ENCODE peak calls at places on chromosome 22, in six cellular contexts. Z is AG04450, S is gastrocnemius medialis, M is A549, Y is upper lobe of right lung, C is lower lobe of right lung. R is an unnamed sample.

GRCh38 chr22:43706151-43706550 is 106.0 kb downstream of the EFCAB6 start:
- DNase-seq in Y (no peak), Z (no peak), C (no peak), M (no peak), S (no peak), R (no peak)

GRCh38 chr22:44625981-44626687 is 75.9 kb upstream of the PRR5 start:
- DNase-seq in C (peak), Z (no peak), S (peak), M (peak), Y (peak), R (no peak)

GRCh38 chr22:31210830-31211503 is 1.1 kb upstream of the LIMK2 start:
- DNase-seq in S (peak), M (no peak), Z (no peak), C (no peak), Y (no peak), R (no peak)

GRCh38 chr22:41511521-41511968 is 32.7 kb downstream of the POLR3H start:
- DNase-seq in M (no peak), C (no peak), Y (no peak), S (no peak), Z (no peak), R (no peak)

GRCh38 chr22:27669798-27670599 is 131.6 kb downstream of the MN1 start:
- DNase-seq in Z (no peak), M (no peak), S (peak), C (no peak), Y (no peak), R (no peak)

GRCh38 chr22:27512283-27512761 is 289.2 kb downstream of the MN1 start:
- DNase-seq in Z (peak), M (no peak), S (peak), C (peak), Y (no peak), R (peak)

GRCh38 chr22:27881404-27881803 is 37.7 kb downstream of the PITPNB start:
- DNase-seq in M (no peak), Z (peak), Y (no peak), S (peak), C (no peak), R (no peak)

GRCh38 chr22:26845016-26845728 is 187.8 kb downstream of the MIAT start:
- DNase-seq in C (no peak), Z (no peak), S (no peak), M (no peak), Y (no peak), R (no peak)

GRCh38 chr22:32985899-32986772 is 72.0 kb downstream of the SYN3 start:
- DNase-seq in S (peak), Y (no peak), C (peak), Z (peak), M (peak), R (peak)

GRCh38 chr22:36568846-36569245 is 39.9 kb upstream of the EIF3D start:
- DNase-seq in C (no peak), Y (no peak), M (no peak), Z (no peak), S (no peak), R (no peak)

GRCh38 chr22:37701121-37701786 is 4.4 kb downstream of the TRIOBP start:
- DNase-seq in Y (no peak), S (no peak), C (no peak), Z (no peak), M (no peak), R (no peak)

GRCh38 chr22:30969532-30970355 is 679 bp downstream of the TUG1 start:
- DNase-seq in S (peak), Z (no peak), C (no peak), Y (no peak), M (peak), R (no peak)

GRCh38 chr22:44664149-44664548 is 37.9 kb upstream of the PRR5 start:
- DNase-seq in Z (no peak), Y (no peak), C (peak), M (no peak), S (peak), R (no peak)

GRCh38 chr22:47193606-47194316 is 431.3 kb downstream of the TBC1D22A start:
- DNase-seq in C (peak), M (no peak), S (no peak), Z (no peak), Y (peak), R (no peak)

GRCh38 chr22:32335471-32335870 is 22.2 kb upstream of the RFPL3 start:
- DNase-seq in C (no peak), S (no peak), Y (peak), M (no peak), Z (no peak), R (no peak)

GRCh38 chr22:33271390-33272161 is 213.4 kb upstream of the SYN3 start:
- DNase-seq in M (no peak), Z (no peak), S (peak), Y (no peak), C (no peak), R (no peak)

GRCh38 chr22:50705851-50706351 is 32.1 kb upstream of the ACR start:
- DNase-seq in S (no peak), M (no peak), Y (peak), C (peak), Z (no peak), R (no peak)

GRCh38 chr22:49810363-49811013 is 17.2 kb downstream of the BRD1 start:
- DNase-seq in S (no peak), Z (no peak), M (no peak), Y (no peak), C (peak), R (no peak)

GRCh38 chr22:50257451-50258360 is 3.8 kb downstream of the MAPK12 start:
- DNase-seq in Z (no peak), C (no peak), M (no peak), Y (no peak), S (peak), R (no peak)

GRCh38 chr22:36304429-36304828 is 51.5 kb downstream of the APOL1 start:
- DNase-seq in C (no peak), M (no peak), Y (no peak), Z (no peak), S (no peak), R (no peak)

GRCh38 chr22:38165929-38166593 is 15.6 kb downstream of the PLA2G6 start:
- DNase-seq in M (no peak), S (no peak), C (no peak), Y (no peak), Z (no peak), R (no peak)

GRCh38 chr22:39314251-39314971 is 5.0 kb downstream of the RPL3 start:
- DNase-seq in Y (no peak), S (no peak), C (no peak), Z (no peak), M (no peak), R (no peak)
- TF ChIP-seq CTCF in Y (peak), S (no peak), C (no peak), Z (peak), M (no peak), R (peak)

GRCh38 chr22:23790819-23791736 is 4.3 kb downstream of the SMARCB1 start:
- DNase-seq in Y (no peak), Z (no peak), S (no peak), C (peak), M (no peak), R (no peak)
- H3K4me3 ChIP-seq in Y (no peak), Z (no peak), S (no peak), C (no peak), M (no peak), R (no peak)

GRCh38 chr22:22855617-22856308 is 31.9 kb upstream of the IGLL5 start:
- DNase-seq in Z (no peak), M (no peak), C (no peak), Y (no peak), S (no peak), R (no peak)
- TF ChIP-seq CTCF in Z (peak), M (peak), C (peak), Y (peak), S (no peak), R (peak)

GRCh38 chr22:39522567-39523300 is 2.4 kb downstream of the ATF4 start:
- DNase-seq in Z (no peak), Y (no peak), C (peak), S (peak), M (peak), R (no peak)
- H3K4me3 ChIP-seq in Z (peak), Y (peak), C (peak), S (peak), M (peak), R (peak)

GRCh38 chr22:24954114-24954463 is 1.6 kb downstream of the KIAA1671 start:
- DNase-seq in Z (no peak), Y (no peak), M (no peak), C (no peak), S (no peak), R (no peak)
- TF ChIP-seq CTCF in Z (no peak), Y (no peak), M (no peak), C (no peak), S (no peak), R (no peak)

DNA sequence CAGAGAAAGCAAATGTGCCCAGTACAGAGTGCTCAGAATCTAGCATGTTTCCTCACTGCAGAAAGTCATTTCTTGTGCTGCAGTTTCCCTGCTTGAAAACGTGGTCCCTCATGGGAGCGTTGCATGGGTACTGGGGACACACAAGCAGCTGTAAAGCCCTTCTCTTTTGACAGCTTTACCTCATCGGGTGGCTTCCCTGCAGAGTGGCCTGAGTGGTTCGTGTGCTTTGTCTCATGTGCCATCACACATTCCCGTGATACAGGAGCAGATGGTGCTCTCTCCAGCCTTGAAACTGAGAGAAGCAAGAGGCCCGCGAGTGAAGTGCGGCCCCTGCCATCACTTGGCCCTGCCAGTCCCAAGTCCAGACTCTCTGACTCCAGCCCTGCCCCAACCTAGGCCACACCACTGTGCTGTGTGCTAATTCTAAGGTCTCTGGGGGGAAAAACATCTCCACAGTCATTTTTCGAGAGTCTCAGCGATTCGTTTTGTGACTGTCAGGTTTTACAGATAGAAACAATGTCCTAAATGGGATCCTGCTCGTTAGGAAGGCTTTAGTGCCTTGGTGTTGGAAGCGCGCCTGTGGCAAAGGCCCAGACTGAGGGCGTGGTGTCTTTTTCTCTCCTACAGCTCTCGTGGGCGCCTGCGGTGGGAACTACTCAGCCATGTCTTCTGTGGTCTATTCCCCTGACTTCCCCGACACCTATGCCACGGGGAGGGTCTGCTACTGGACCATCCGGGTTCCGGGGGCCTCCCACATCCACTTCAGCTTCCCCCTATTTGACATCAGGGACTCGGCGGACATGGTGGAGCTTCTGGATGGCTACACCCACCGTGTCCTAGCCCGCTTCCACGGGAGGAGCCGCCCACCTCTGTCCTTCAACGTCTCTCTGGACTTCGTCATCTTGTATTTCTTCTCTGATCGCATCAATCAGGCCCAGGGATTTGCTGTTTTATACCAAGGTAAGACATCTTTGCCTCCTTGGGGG is 64.2 kb downstream of the KREMEN1 start:
- DNase-seq in C (no peak), M (no peak), S (peak), Z (no peak), Y (no peak), R (no peak)
- H3K4me3 ChIP-seq in C (no peak), M (no peak), S (no peak), Z (no peak), Y (no peak), R (no peak)

GRCh38 chr22:29964777-29965176 is 81.8 kb downstream of the MTMR3 start:
- DNase-seq in Z (no peak), S (no peak), M (no peak), Y (no peak), C (no peak), R (no peak)
- TF ChIP-seq CTCF in Z (no peak), S (no peak), M (no peak), Y (no peak), C (no peak), R (no peak)

GRCh38 chr22:20456722-20457076 is 19.1 kb upstream of the SCARF2 start:
- DNase-seq in C (peak), Y (peak), S (no peak), M (no peak), Z (no peak), R (no peak)

GRCh38 chr22:20457506-20458240 is 20.0 kb upstream of the SCARF2 start:
- DNase-seq in Y (peak), M (no peak), S (no peak), C (no peak), Z (no peak), R (no peak)

GRCh38 chr22:20459152-20459542 is 21.5 kb upstream of the SCARF2 start:
- DNase-seq in Z (no peak), C (no peak), M (no peak), Y (peak), S (no peak), R (no peak)

GRCh38 chr22:20459862-20460261 is 22.2 kb upstream of the SCARF2 start:
- DNase-seq in C (no peak), Y (peak), S (no peak), M (no peak), Z (no peak), R (no peak)

GRCh38 chr22:20458530-20459151 is 21.0 kb upstream of the SCARF2 start:
- DNase-seq in S (no peak), Z (no peak), Y (peak), C (no peak), M (no peak), R (no peak)
- H3K4me3 ChIP-seq in S (no peak), Z (no peak), Y (no peak), C (no peak), M (no peak), R (no peak)

GRCh38 chr22:18022851-18023250 is 1.5 kb downstream of the MICAL3 start:
- DNase-seq in Z (no peak), M (no peak), C (no peak), S (no peak), Y (no peak), R (no peak)

GRCh38 chr22:18021431-18021830 is 2.9 kb downstream of the MICAL3 start:
- DNase-seq in M (no peak), C (no peak), S (no peak), Z (no peak), Y (no peak), R (no peak)

GRCh38 chr22:18024956-18025720 is 777 bp upstream of the MICAL3 start:
- DNase-seq in C (no peak), Z (no peak), M (no peak), Y (no peak), S (no peak), R (no peak)

GRCh38 chr22:18024276-18024939 is at the start of gene MICAL3:
- DNase-seq in Z (no peak), Y (peak), S (peak), C (no peak), M (peak), R (no peak)

GRCh38 chr22:18023509-18024275 is 669 bp downstream of the MICAL3 start:
- DNase-seq in C (no peak), Z (peak), M (peak), Y (peak), S (peak), R (no peak)
- TF ChIP-seq CTCF in C (peak), Z (peak), M (no peak), Y (no peak), S (peak), R (peak)